ENCODE peak calls at places on chromosome 18, in four cellular contexts. S, X, D and R are unnamed samples.

GRCh38 chr18:60377778-60378469 is 5.3 kb upstream of the MC4R start:
- DNase-seq in S (no peak), X (no peak), D (no peak), R (no peak)

GRCh38 chr18:5294113-5294617 is 1.4 kb downstream of the ZBTB14 start:
- DNase-seq in S (no peak), X (peak), D (no peak), R (peak)

GRCh38 chr18:11587432-11587831 is 22.0 kb upstream of the SLC35G4 start:
- DNase-seq in S (no peak), X (no peak), D (no peak), R (no peak)

GRCh38 chr18:30280861-30281470 is 761.6 kb downstream of the DSC3 start:
- DNase-seq in S (no peak), X (peak), D (no peak), R (no peak)

GRCh38 chr18:35490894-35491688 is 6.7 kb downstream of the INO80C start:
- DNase-seq in S (no peak), X (no peak), D (no peak), R (no peak)

GRCh38 chr18:76258209-76258608 is 236.8 kb downstream of the ZNF516 start:
- DNase-seq in S (no peak), X (peak), D (no peak), R (no peak)

GRCh38 chr18:13510594-13510993 is 215.8 kb downstream of the FAM210A start:
- DNase-seq in S (no peak), X (no peak), D (no peak), R (no peak)

GRCh38 chr18:12027046-12027445 is 45.7 kb downstream of the IMPA2 start:
- DNase-seq in S (no peak), X (no peak), D (no peak), R (no peak)

GRCh38 chr18:80104364-80104779 is 4.7 kb upstream of the ADNP2 start:
- DNase-seq in S (no peak), X (no peak), D (peak), R (no peak)

GRCh38 chr18:61892683-61893303 is at the start of gene RNF152:
- DNase-seq in S (peak), X (peak), D (peak), R (no peak)

GRCh38 chr18:40243592-40243991 is 1711.4 kb upstream of the PIK3C3 start:
- DNase-seq in S (no peak), X (no peak), D (no peak), R (no peak)

GRCh38 chr18:22563098-22563707 is 145.5 kb upstream of the CTAGE1 start:
- DNase-seq in S (no peak), X (peak), D (no peak), R (no peak)

GRCh38 chr18:74963820-74964446 is 245.0 kb downstream of the PTGR3 start:
- DNase-seq in S (no peak), X (peak), D (peak), R (no peak)

GRCh38 chr18:59518705-59519104 is 159.6 kb upstream of the LMAN1 start:
- DNase-seq in S (no peak), X (no peak), D (no peak), R (no peak)

GRCh38 chr18:50283469-50284209 is 2.3 kb upstream of the MBD1 start:
- DNase-seq in S (no peak), X (no peak), D (no peak), R (no peak)

GRCh38 chr18:58268849-58269248 is 224.8 kb downstream of the NEDD4L start:
- DNase-seq in S (no peak), X (peak), D (no peak), R (no peak)

GRCh38 chr18:59646946-59647307 is 50.3 kb downstream of the CCBE1 start:
- DNase-seq in S (no peak), X (no peak), D (no peak), R (no peak)

GRCh38 chr18:8359076-8359475 is 250.2 kb upstream of the RAB12 start:
- DNase-seq in S (no peak), X (no peak), D (peak), R (no peak)

GRCh38 chr18:3538456-3538855 is 88.5 kb downstream of the TGIF1 start:
- DNase-seq in S (no peak), X (peak), D (no peak), R (no peak)